ENCODE peak calls at places on chromosome 4, in four cellular contexts. One of them, this sample, is unnamed.

GRCh38 chr4:71240094-71240493 is 98.7 kb upstream of the SLC4A4 start:
- DNase-seq in astrocyte of the cerebellum: no peak
- DNase-seq in HFFc6: no peak
- DNase-seq in AG09319: no peak
- DNase-seq in this sample: no peak

GRCh38 chr4:126180642-126181041 is 865.9 kb downstream of the FAT4 start:
- DNase-seq in astrocyte of the cerebellum: no peak
- DNase-seq in HFFc6: no peak
- DNase-seq in AG09319: no peak
- DNase-seq in this sample: no peak

GRCh38 chr4:109301691-109302365 is 630 bp downstream of the COL25A1 start:
- DNase-seq in HFFc6: no peak
- DNase-seq in AG09319: no peak
- DNase-seq in astrocyte of the cerebellum: no peak
- DNase-seq in this sample: no peak

GRCh38 chr4:89674876-89675459 is 162.0 kb downstream of the SNCA start:
- DNase-seq in astrocyte of the cerebellum: no peak
- DNase-seq in HFFc6: no peak
- DNase-seq in AG09319: no peak
- DNase-seq in this sample: no peak

GRCh38 chr4:186910385-186910784 is 186.7 kb upstream of the FAT1 start:
- DNase-seq in AG09319: no peak
- DNase-seq in astrocyte of the cerebellum: no peak
- DNase-seq in HFFc6: no peak
- DNase-seq in this sample: no peak

GRCh38 chr4:161448550-161449180 is 715.1 kb downstream of the FSTL5 start:
- DNase-seq in HFFc6: no peak
- DNase-seq in AG09319: no peak
- DNase-seq in astrocyte of the cerebellum: no peak
- DNase-seq in this sample: no peak

GRCh38 chr4:74390677-74391076 is 25.7 kb downstream of the EREG start:
- DNase-seq in AG09319: no peak
- DNase-seq in HFFc6: no peak
- DNase-seq in astrocyte of the cerebellum: no peak
- DNase-seq in this sample: no peak

GRCh38 chr4:2193321-2193720 is 48.6 kb downstream of the HAUS3 start:
- DNase-seq in HFFc6: no peak
- DNase-seq in AG09319: no peak
- DNase-seq in astrocyte of the cerebellum: no peak
- DNase-seq in this sample: no peak

GRCh38 chr4:78059938-78060337 is 2.8 kb downstream of the FRAS1 start:
- DNase-seq in astrocyte of the cerebellum: no peak
- DNase-seq in HFFc6: no peak
- DNase-seq in AG09319: no peak
- DNase-seq in this sample: no peak

GRCh38 chr4:2259541-2260267 is 2.2 kb downstream of the MXD4 start:
- DNase-seq in astrocyte of the cerebellum: no peak
- DNase-seq in AG09319: no peak
- DNase-seq in HFFc6: no peak
- DNase-seq in this sample: no peak

GRCh38 chr4:8858188-8858924 is 13.3 kb downstream of the HMX1 start:
- DNase-seq in HFFc6: no peak
- DNase-seq in AG09319: no peak
- DNase-seq in astrocyte of the cerebellum: no peak
- DNase-seq in this sample: no peak

GRCh38 chr4:53782468-53782865 is 191.2 kb upstream of the LNX1 start:
- DNase-seq in astrocyte of the cerebellum: no peak
- DNase-seq in AG09319: no peak
- DNase-seq in HFFc6: no peak
- DNase-seq in this sample: no peak

GRCh38 chr4:33107813-33108212 is 2387.6 kb downstream of the PCDH7 start:
- DNase-seq in HFFc6: no peak
- DNase-seq in astrocyte of the cerebellum: no peak
- DNase-seq in AG09319: no peak
- DNase-seq in this sample: no peak

GRCh38 chr4:16995451-16995850 is 97.0 kb upstream of the LDB2 start:
- DNase-seq in HFFc6: no peak
- DNase-seq in AG09319: no peak
- DNase-seq in astrocyte of the cerebellum: no peak
- DNase-seq in this sample: no peak

GRCh38 chr4:139020384-139020783 is 4.8 kb downstream of the NOCT start:
- DNase-seq in astrocyte of the cerebellum: no peak
- DNase-seq in HFFc6: no peak
- DNase-seq in AG09319: no peak
- DNase-seq in this sample: no peak

GRCh38 chr4:140930556-140930955 is 174.4 kb upstream of the TBC1D9 start:
- DNase-seq in AG09319: no peak
- DNase-seq in astrocyte of the cerebellum: no peak
- DNase-seq in HFFc6: no peak
- DNase-seq in this sample: no peak

GRCh38 chr4:34183916-34184315 is 2060.4 kb downstream of the ARAP2 start:
- DNase-seq in AG09319: no peak
- DNase-seq in astrocyte of the cerebellum: peak; percentile 8
- DNase-seq in HFFc6: peak; percentile 18
- DNase-seq in this sample: no peak

GRCh38 chr4:104591505-104591904 is 96.8 kb upstream of the CXXC4 start:
- DNase-seq in astrocyte of the cerebellum: no peak
- DNase-seq in HFFc6: no peak
- DNase-seq in AG09319: no peak
- DNase-seq in this sample: no peak

GRCh38 chr4:78938474-78938867 is 767 bp downstream of the PAQR3 start:
- DNase-seq in HFFc6: no peak
- DNase-seq in astrocyte of the cerebellum: no peak
- DNase-seq in AG09319: no peak
- DNase-seq in this sample: no peak

GRCh38 chr4:163606885-163607284 is 112.4 kb downstream of the TMA16 start:
- DNase-seq in astrocyte of the cerebellum: no peak
- DNase-seq in HFFc6: no peak
- DNase-seq in AG09319: no peak
- DNase-seq in this sample: no peak

GRCh38 chr4:36285784-36286480 is 4.5 kb downstream of the DTHD1 start:
- DNase-seq in astrocyte of the cerebellum: no peak
- DNase-seq in HFFc6: no peak
- DNase-seq in AG09319: no peak
- DNase-seq in this sample: no peak

GRCh38 chr4:99219072-99219471 is at the start of gene ADH6:
- DNase-seq in AG09319: no peak
- DNase-seq in HFFc6: no peak
- DNase-seq in astrocyte of the cerebellum: no peak
- DNase-seq in this sample: no peak

GRCh38 chr4:111127842-111128241 is 505.0 kb upstream of the PITX2 start:
- DNase-seq in AG09319: no peak
- DNase-seq in astrocyte of the cerebellum: no peak
- DNase-seq in HFFc6: no peak
- DNase-seq in this sample: no peak

GRCh38 chr4:38065900-38066299 is 105.7 kb downstream of the PTTG2 start:
- DNase-seq in astrocyte of the cerebellum: no peak
- DNase-seq in AG09319: no peak
- DNase-seq in HFFc6: no peak
- DNase-seq in this sample: no peak

GRCh38 chr4:139794158-139794954 is 128.7 kb downstream of the MGST2 start:
- DNase-seq in astrocyte of the cerebellum: peak; percentile 57
- DNase-seq in AG09319: peak; percentile 52
- DNase-seq in HFFc6: peak; percentile 30
- DNase-seq in this sample: peak; percentile 77

GRCh38 chr4:85860066-85860465 is 385.1 kb downstream of the ARHGAP24 start:
- DNase-seq in astrocyte of the cerebellum: no peak
- DNase-seq in AG09319: no peak
- DNase-seq in HFFc6: peak; percentile 25
- DNase-seq in this sample: no peak

GRCh38 chr4:8912089-8912455 is 40.4 kb upstream of the HMX1 start:
- DNase-seq in AG09319: no peak
- DNase-seq in HFFc6: no peak
- DNase-seq in astrocyte of the cerebellum: no peak
- DNase-seq in this sample: no peak

GRCh38 chr4:152074573-152074972 is 313.8 kb upstream of the GATB start:
- DNase-seq in HFFc6: no peak
- DNase-seq in astrocyte of the cerebellum: no peak
- DNase-seq in AG09319: no peak
- DNase-seq in this sample: no peak

GRCh38 chr4:1192091-1192492 is 19.7 kb upstream of the SPON2 start:
- DNase-seq in HFFc6: peak; percentile 94
- DNase-seq in astrocyte of the cerebellum: peak; percentile 94
- DNase-seq in AG09319: peak; percentile 88
- DNase-seq in this sample: peak; percentile 94

GRCh38 chr4:140249351-140249750 is 95.4 kb upstream of the MAML3 start:
- DNase-seq in HFFc6: no peak
- DNase-seq in AG09319: no peak
- DNase-seq in astrocyte of the cerebellum: peak; percentile 34
- DNase-seq in this sample: no peak

GRCh38 chr4:53545238-53545637 is 46.0 kb downstream of the LNX1 start:
- DNase-seq in HFFc6: no peak
- DNase-seq in astrocyte of the cerebellum: no peak
- DNase-seq in AG09319: no peak
- DNase-seq in this sample: no peak

GRCh38 chr4:78692815-78693156 is 83.4 kb upstream of the BMP2K start:
- DNase-seq in astrocyte of the cerebellum: no peak
- DNase-seq in AG09319: no peak
- DNase-seq in HFFc6: no peak
- DNase-seq in this sample: no peak

GRCh38 chr4:89249716-89250361 is 57.8 kb downstream of the GPRIN3 start:
- DNase-seq in HFFc6: no peak
- DNase-seq in AG09319: no peak
- DNase-seq in astrocyte of the cerebellum: no peak
- DNase-seq in this sample: no peak

GRCh38 chr4:184375027-184375426 is 99.3 kb downstream of the IRF2 start:
- DNase-seq in HFFc6: no peak
- DNase-seq in astrocyte of the cerebellum: no peak
- DNase-seq in AG09319: no peak
- DNase-seq in this sample: no peak

GRCh38 chr4:152166567-152166966 is 369.3 kb downstream of the FBXW7 start:
- DNase-seq in HFFc6: no peak
- DNase-seq in AG09319: no peak
- DNase-seq in astrocyte of the cerebellum: no peak
- DNase-seq in this sample: no peak

GRCh38 chr4:24917076-24917856 is 4.4 kb upstream of the CCDC149 start:
- DNase-seq in astrocyte of the cerebellum: no peak
- DNase-seq in AG09319: no peak
- DNase-seq in HFFc6: no peak
- DNase-seq in this sample: no peak

GRCh38 chr4:102575369-102576129 is 74.4 kb downstream of the NFKB1 start:
- DNase-seq in HFFc6: peak; percentile 25
- DNase-seq in AG09319: no peak
- DNase-seq in astrocyte of the cerebellum: peak; percentile 47
- DNase-seq in this sample: no peak

GRCh38 chr4:102580463-102580842 is 79.3 kb downstream of the NFKB1 start:
- DNase-seq in astrocyte of the cerebellum: no peak
- DNase-seq in HFFc6: no peak
- DNase-seq in AG09319: no peak
- DNase-seq in this sample: no peak

GRCh38 chr4:102579794-102580462 is 78.8 kb downstream of the NFKB1 start:
- DNase-seq in AG09319: no peak
- DNase-seq in HFFc6: no peak
- DNase-seq in astrocyte of the cerebellum: no peak
- DNase-seq in this sample: no peak

GRCh38 chr4:102578270-102578669 is 77.1 kb downstream of the NFKB1 start:
- DNase-seq in AG09319: no peak
- DNase-seq in astrocyte of the cerebellum: no peak
- DNase-seq in HFFc6: no peak
- DNase-seq in this sample: no peak

DNA sequence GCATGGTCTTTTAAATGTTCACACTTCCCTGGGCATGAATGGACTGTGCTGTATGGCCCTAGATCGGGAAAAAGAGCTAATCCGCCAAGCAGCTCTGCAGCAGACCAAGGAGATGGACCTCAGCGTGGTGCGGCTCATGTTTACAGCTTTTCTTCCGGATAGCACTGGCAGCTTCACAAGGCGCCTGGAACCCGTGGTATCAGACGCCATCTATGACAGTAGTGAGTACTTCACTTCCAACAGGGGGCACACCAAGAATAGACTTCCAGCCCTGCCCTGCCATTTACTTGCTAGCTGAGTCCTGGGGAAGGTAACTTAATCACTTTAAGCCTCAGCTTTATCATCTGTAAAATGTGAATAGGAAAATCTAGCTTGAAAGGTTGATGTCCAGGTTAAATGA is 77.7 kb downstream of the NFKB1 start:
- DNase-seq in HFFc6: no peak
- DNase-seq in AG09319: no peak
- DNase-seq in astrocyte of the cerebellum: no peak
- DNase-seq in this sample: no peak
- TF ChIP-seq CTCF in HFFc6: no peak
- TF ChIP-seq CTCF in AG09319: no peak
- TF ChIP-seq CTCF in astrocyte of the cerebellum: no peak
- TF ChIP-seq CTCF in this sample: no peak

GRCh38 chr4:100504086-100504874 is 13.5 kb downstream of the EMCN start:
- DNase-seq in HFFc6: no peak
- DNase-seq in astrocyte of the cerebellum: no peak
- DNase-seq in AG09319: no peak
- DNase-seq in this sample: no peak
- TF ChIP-seq CTCF in HFFc6: no peak
- TF ChIP-seq CTCF in astrocyte of the cerebellum: no peak
- TF ChIP-seq CTCF in AG09319: no peak
- TF ChIP-seq CTCF in this sample: no peak

GRCh38 chr4:6019316-6020263 is 1.4 kb upstream of the C4orf50 start:
- DNase-seq in astrocyte of the cerebellum: peak; percentile 6
- DNase-seq in AG09319: no peak
- DNase-seq in HFFc6: peak; percentile 4
- DNase-seq in this sample: peak; percentile 10
- TF ChIP-seq CTCF in astrocyte of the cerebellum: peak; percentile 78
- TF ChIP-seq CTCF in AG09319: peak; percentile 75
- TF ChIP-seq CTCF in HFFc6: peak; percentile 85
- TF ChIP-seq CTCF in this sample: peak; percentile 84

GRCh38 chr4:137819964-137820383 is 287.7 kb upstream of the PCDH18 start:
- DNase-seq in astrocyte of the cerebellum: peak; percentile 35
- DNase-seq in HFFc6: peak; percentile 42
- DNase-seq in AG09319: no peak
- DNase-seq in this sample: peak; percentile 24
- TF ChIP-seq CTCF in astrocyte of the cerebellum: peak; percentile 69
- TF ChIP-seq CTCF in HFFc6: peak; percentile 79
- TF ChIP-seq CTCF in AG09319: peak; percentile 57
- TF ChIP-seq CTCF in this sample: peak; percentile 66